ENCODE peak calls at places on chromosome 7, in six cellular contexts. One of them, this sample, is unnamed.
A peak's percentile ranks its signal among the peaks of the same experiment; 100 is the strongest.

GRCh38 chr7:80942261-80943041 is 23.6 kb upstream of the SEMA3C start:
- DNase-seq in neuronal stem cell: no peak
- DNase-seq in H9: no peak
- DNase-seq in IMR-90: peak; percentile 96
- DNase-seq in trophoblast cell: peak; percentile 89
- DNase-seq in H1: peak; percentile 23
- DNase-seq in this sample: peak; percentile 96

GRCh38 chr7:50400114-50400513 is 50.0 kb downstream of the FIGNL1 start:
- DNase-seq in neuronal stem cell: no peak
- DNase-seq in H9: no peak
- DNase-seq in IMR-90: no peak
- DNase-seq in trophoblast cell: no peak
- DNase-seq in H1: no peak
- DNase-seq in this sample: no peak

GRCh38 chr7:47795631-47796030 is 152.6 kb downstream of the PKD1L1 start:
- DNase-seq in neuronal stem cell: no peak
- DNase-seq in H9: no peak
- DNase-seq in IMR-90: peak; percentile 96
- DNase-seq in trophoblast cell: peak; percentile 57
- DNase-seq in H1: no peak
- DNase-seq in this sample: peak; percentile 85

GRCh38 chr7:105581066-105581811 is at the start of gene EFCAB10:
- DNase-seq in neuronal stem cell: peak; percentile 80
- DNase-seq in H9: peak; percentile 99
- DNase-seq in IMR-90: peak; percentile 38
- DNase-seq in trophoblast cell: peak; percentile 64
- DNase-seq in H1: peak; percentile 88
- DNase-seq in this sample: peak; percentile 69

GRCh38 chr7:35729061-35729783 is 34.3 kb upstream of the HERPUD2 start:
- DNase-seq in neuronal stem cell: no peak
- DNase-seq in H9: no peak
- DNase-seq in IMR-90: no peak
- DNase-seq in trophoblast cell: no peak
- DNase-seq in H1: no peak
- DNase-seq in this sample: no peak

GRCh38 chr7:30893357-30893756 is 18.3 kb upstream of the AQP1 start:
- DNase-seq in neuronal stem cell: no peak
- DNase-seq in H9: no peak
- DNase-seq in IMR-90: peak; percentile 45
- DNase-seq in trophoblast cell: no peak
- DNase-seq in H1: no peak
- DNase-seq in this sample: peak; percentile 68

GRCh38 chr7:99390941-99391602 is 16.5 kb downstream of the ARPC1B start:
- DNase-seq in neuronal stem cell: no peak
- DNase-seq in H9: no peak
- DNase-seq in IMR-90: no peak
- DNase-seq in trophoblast cell: no peak
- DNase-seq in H1: no peak
- DNase-seq in this sample: no peak

GRCh38 chr7:3461923-3462322 is 160.9 kb downstream of the SDK1 start:
- DNase-seq in neuronal stem cell: no peak
- DNase-seq in H9: no peak
- DNase-seq in IMR-90: no peak
- DNase-seq in trophoblast cell: no peak
- DNase-seq in H1: no peak
- DNase-seq in this sample: no peak

GRCh38 chr7:83077328-83077727 is 85.4 kb downstream of the PCLO start:
- DNase-seq in neuronal stem cell: no peak
- DNase-seq in H9: no peak
- DNase-seq in IMR-90: no peak
- DNase-seq in trophoblast cell: no peak
- DNase-seq in H1: no peak
- DNase-seq in this sample: no peak

GRCh38 chr7:128053023-128053422 is 21.8 kb upstream of the LRRC4 start:
- DNase-seq in neuronal stem cell: no peak
- DNase-seq in H9: no peak
- DNase-seq in IMR-90: peak; percentile 49
- DNase-seq in trophoblast cell: no peak
- DNase-seq in H1: no peak
- DNase-seq in this sample: peak; percentile 41

GRCh38 chr7:150413640-150414081 is 34.5 kb downstream of the ZNF775 start:
- DNase-seq in neuronal stem cell: no peak
- DNase-seq in H9: peak; percentile 27
- DNase-seq in IMR-90: peak; percentile 8
- DNase-seq in trophoblast cell: no peak
- DNase-seq in H1: no peak
- DNase-seq in this sample: peak; percentile 12

GRCh38 chr7:31099451-31100444 is 47.6 kb downstream of the ADCYAP1R1 start:
- DNase-seq in neuronal stem cell: no peak
- DNase-seq in H9: peak; percentile 19
- DNase-seq in IMR-90: no peak
- DNase-seq in trophoblast cell: no peak
- DNase-seq in H1: no peak
- DNase-seq in this sample: no peak

GRCh38 chr7:154198481-154198880 is 146.3 kb downstream of the DPP6 start:
- DNase-seq in neuronal stem cell: no peak
- DNase-seq in H9: no peak
- DNase-seq in IMR-90: no peak
- DNase-seq in trophoblast cell: no peak
- DNase-seq in H1: no peak
- DNase-seq in this sample: no peak
- H3K14ac ChIP-seq in neuronal stem cell: no peak overlapping the region
- H3K14ac ChIP-seq in H9: no peak overlapping the region
- H3K14ac ChIP-seq in IMR-90: no peak overlapping the region
- H3K14ac ChIP-seq in trophoblast cell: no peak overlapping the region
- H3K14ac ChIP-seq in H1: no peak overlapping the region
- H3K14ac ChIP-seq in this sample: no peak overlapping the region

DNA sequence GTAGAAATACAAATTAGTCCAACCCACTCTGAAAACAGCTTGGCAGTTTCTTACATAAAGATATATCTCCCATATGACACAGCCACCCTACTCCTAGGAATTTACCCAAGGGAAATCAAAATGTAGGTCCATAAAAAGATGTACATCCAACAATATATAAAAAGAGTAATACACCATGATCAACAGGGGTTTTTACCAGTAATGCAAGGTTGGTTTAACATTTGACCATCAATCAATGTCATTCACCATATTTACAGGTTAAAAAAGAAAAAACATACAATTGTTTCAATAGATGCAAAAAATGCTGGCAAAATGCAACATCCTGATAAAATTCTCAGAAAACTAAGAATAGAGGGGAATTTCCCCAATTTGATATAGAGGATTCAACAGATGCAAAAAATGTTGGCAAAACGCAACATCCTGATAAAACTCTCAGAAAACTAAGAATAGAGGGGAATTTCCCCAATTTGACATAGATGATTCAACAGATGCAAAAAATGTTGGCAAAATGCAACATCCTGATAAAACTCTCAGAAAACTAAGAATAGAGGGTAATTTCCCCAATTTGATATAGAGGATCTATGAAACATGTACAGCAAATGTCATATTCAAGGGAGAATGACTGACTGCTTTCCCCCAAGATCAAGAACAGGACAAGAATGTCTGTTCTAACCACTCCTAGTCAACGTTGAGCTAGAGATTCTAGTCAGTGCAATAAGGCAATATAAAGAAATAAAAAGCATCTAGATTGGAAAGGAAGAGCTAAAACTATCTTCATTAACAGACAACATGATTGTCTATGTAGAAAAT is 13.7 kb downstream of the ADAP1 start:
- DNase-seq in neuronal stem cell: no peak
- DNase-seq in H9: no peak
- DNase-seq in IMR-90: no peak
- DNase-seq in trophoblast cell: no peak
- DNase-seq in H1: no peak
- DNase-seq in this sample: no peak
- H3K14ac ChIP-seq in neuronal stem cell: no peak overlapping the region
- H3K14ac ChIP-seq in H9: no peak overlapping the region
- H3K14ac ChIP-seq in IMR-90: no peak overlapping the region
- H3K14ac ChIP-seq in trophoblast cell: no peak overlapping the region
- H3K14ac ChIP-seq in H1: no peak overlapping the region
- H3K14ac ChIP-seq in this sample: no peak overlapping the region

GRCh38 chr7:22675917-22676343 is 51.1 kb upstream of the IL6 start:
- DNase-seq in neuronal stem cell: no peak
- DNase-seq in H9: no peak
- DNase-seq in IMR-90: peak; percentile 86
- DNase-seq in trophoblast cell: no peak
- DNase-seq in H1: no peak
- DNase-seq in this sample: peak; percentile 85
- H3K14ac ChIP-seq in neuronal stem cell: no peak overlapping the region
- H3K14ac ChIP-seq in H9: no peak overlapping the region
- H3K14ac ChIP-seq in IMR-90: peak overlapping the region; percentile 54
- H3K14ac ChIP-seq in trophoblast cell: no peak overlapping the region
- H3K14ac ChIP-seq in H1: no peak overlapping the region
- H3K14ac ChIP-seq in this sample: no peak overlapping the region

DNA sequence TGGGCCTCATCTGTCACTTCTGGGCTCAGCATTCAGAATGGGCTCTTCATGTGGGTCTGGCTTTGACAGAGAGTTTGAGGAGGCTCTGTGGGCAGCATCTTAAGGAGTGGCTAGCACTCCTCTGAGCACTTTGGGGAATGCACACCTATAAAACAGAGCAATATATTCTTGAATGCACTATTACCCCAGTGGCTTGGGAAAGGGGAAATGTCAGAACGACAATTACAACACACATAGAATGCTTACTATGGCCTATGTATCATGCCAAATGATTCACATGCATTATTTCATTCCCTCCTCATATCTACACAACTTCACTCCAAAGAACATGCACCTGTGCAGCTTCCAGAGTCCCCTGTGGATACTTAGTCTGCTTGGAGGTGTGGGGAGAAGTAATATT is 5.7 kb upstream of the MGAM start:
- DNase-seq in neuronal stem cell: no peak
- DNase-seq in H9: no peak
- DNase-seq in IMR-90: no peak
- DNase-seq in trophoblast cell: no peak
- DNase-seq in H1: no peak
- DNase-seq in this sample: no peak
- H3K14ac ChIP-seq in neuronal stem cell: no peak overlapping the region
- H3K14ac ChIP-seq in H9: no peak overlapping the region
- H3K14ac ChIP-seq in IMR-90: no peak overlapping the region
- H3K14ac ChIP-seq in trophoblast cell: no peak overlapping the region
- H3K14ac ChIP-seq in H1: no peak overlapping the region
- H3K14ac ChIP-seq in this sample: no peak overlapping the region

DNA sequence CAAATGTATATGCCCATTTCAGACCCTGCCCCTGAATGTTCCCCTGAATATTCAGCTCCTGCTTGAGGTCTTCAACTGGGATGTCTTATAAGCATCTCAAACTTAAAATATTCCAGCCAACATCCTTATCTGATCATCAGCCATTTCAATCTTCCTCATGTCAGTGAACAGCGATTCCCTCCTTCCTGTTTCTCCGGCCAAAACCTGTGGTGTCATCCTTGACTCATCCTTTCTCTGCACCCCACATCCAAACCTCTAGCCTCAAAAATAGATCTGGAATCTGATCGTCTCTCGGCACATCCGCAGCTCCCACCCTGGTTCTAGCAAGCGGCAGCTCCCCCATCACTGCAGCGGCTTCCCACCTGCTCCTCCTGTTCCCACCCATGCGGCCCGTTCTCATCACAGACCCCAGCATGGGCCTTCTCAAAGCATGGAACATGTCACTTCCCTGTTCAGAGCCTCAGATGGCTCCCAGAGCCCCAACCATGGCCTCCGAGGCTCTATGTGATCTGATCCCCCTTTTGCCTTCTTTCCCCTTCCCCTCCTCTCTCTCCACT is 165.7 kb downstream of the HECW1 start:
- DNase-seq in neuronal stem cell: no peak
- DNase-seq in H9: no peak
- DNase-seq in IMR-90: no peak
- DNase-seq in trophoblast cell: no peak
- DNase-seq in H1: no peak
- DNase-seq in this sample: no peak
- H3K14ac ChIP-seq in neuronal stem cell: no peak overlapping the region
- H3K14ac ChIP-seq in H9: no peak overlapping the region
- H3K14ac ChIP-seq in IMR-90: no peak overlapping the region
- H3K14ac ChIP-seq in trophoblast cell: no peak overlapping the region
- H3K14ac ChIP-seq in H1: no peak overlapping the region
- H3K14ac ChIP-seq in this sample: no peak overlapping the region

GRCh38 chr7:16942929-16943509 is 61.2 kb upstream of the AGR3 start:
- DNase-seq in neuronal stem cell: no peak
- DNase-seq in H9: no peak
- DNase-seq in IMR-90: no peak
- DNase-seq in trophoblast cell: no peak
- DNase-seq in H1: no peak
- DNase-seq in this sample: no peak
- H3K14ac ChIP-seq in neuronal stem cell: no peak overlapping the region
- H3K14ac ChIP-seq in H9: no peak overlapping the region
- H3K14ac ChIP-seq in IMR-90: no peak overlapping the region
- H3K14ac ChIP-seq in trophoblast cell: no peak overlapping the region
- H3K14ac ChIP-seq in H1: no peak overlapping the region
- H3K14ac ChIP-seq in this sample: no peak overlapping the region

GRCh38 chr7:101395376-101395775 is 32.7 kb downstream of the COL26A1 start:
- DNase-seq in neuronal stem cell: no peak
- DNase-seq in H9: no peak
- DNase-seq in IMR-90: no peak
- DNase-seq in trophoblast cell: no peak
- DNase-seq in H1: no peak
- DNase-seq in this sample: no peak
- H3K14ac ChIP-seq in neuronal stem cell: no peak overlapping the region
- H3K14ac ChIP-seq in H9: no peak overlapping the region
- H3K14ac ChIP-seq in IMR-90: no peak overlapping the region
- H3K14ac ChIP-seq in trophoblast cell: no peak overlapping the region
- H3K14ac ChIP-seq in H1: no peak overlapping the region
- H3K14ac ChIP-seq in this sample: no peak overlapping the region

DNA sequence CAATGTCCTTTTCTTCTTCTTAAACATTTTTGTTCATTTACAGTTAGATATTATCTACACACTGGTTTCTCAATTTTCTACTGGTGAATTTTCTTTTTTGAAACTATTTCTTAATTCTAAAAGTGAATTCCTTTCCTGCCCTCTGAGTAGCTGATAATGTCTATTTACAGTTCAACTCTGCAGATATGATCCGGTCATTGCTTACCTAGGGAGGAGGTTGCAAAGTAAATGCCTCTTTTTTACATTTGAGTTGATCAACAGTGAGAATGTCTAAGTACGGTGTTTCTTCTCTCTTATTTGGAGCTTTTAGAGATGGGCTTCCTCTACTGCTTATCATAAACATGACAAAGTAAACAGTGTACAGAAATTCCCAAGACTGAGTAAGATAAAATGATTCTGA is 20.6 kb upstream of the ORC5 start:
- DNase-seq in neuronal stem cell: no peak
- DNase-seq in H9: no peak
- DNase-seq in IMR-90: no peak
- DNase-seq in trophoblast cell: no peak
- DNase-seq in H1: no peak
- DNase-seq in this sample: no peak
- H3K14ac ChIP-seq in neuronal stem cell: no peak overlapping the region
- H3K14ac ChIP-seq in H9: no peak overlapping the region
- H3K14ac ChIP-seq in IMR-90: no peak overlapping the region
- H3K14ac ChIP-seq in trophoblast cell: no peak overlapping the region
- H3K14ac ChIP-seq in H1: no peak overlapping the region
- H3K14ac ChIP-seq in this sample: no peak overlapping the region